ENCODE peak calls at places on chromosomes 16 and 17, in nine cellular contexts. One of them, this sample, is unnamed.

GRCh38 chr17:6164996-6165395 is 94.8 kb downstream of the WSCD1 start:
- DNase-seq in CD8-positive, alpha-beta T cell: no peak
- DNase-seq in cardiac fibroblast: no peak
- DNase-seq in heart left ventricle: no peak
- DNase-seq in NB4: no peak
- DNase-seq in AG04449: no peak
- DNase-seq in fibroblast of the aortic adventitia: no peak
- DNase-seq in choroid plexus epithelial cell: no peak
- DNase-seq in BJ: no peak
- DNase-seq in this sample: no peak

GRCh38 chr17:10729334-10730193 is at the start of gene TMEM220:
- DNase-seq in CD8-positive, alpha-beta T cell: no peak
- DNase-seq in cardiac fibroblast: peak; percentile 84
- DNase-seq in heart left ventricle: peak; percentile 83
- DNase-seq in NB4: peak; percentile 67
- DNase-seq in AG04449: no peak
- DNase-seq in fibroblast of the aortic adventitia: peak; percentile 72
- DNase-seq in choroid plexus epithelial cell: peak; percentile 78
- DNase-seq in BJ: peak; percentile 33
- DNase-seq in this sample: peak; percentile 81

GRCh38 chr17:62892870-62893338 is 73.1 kb upstream of the TANC2 start:
- DNase-seq in CD8-positive, alpha-beta T cell: no peak
- DNase-seq in cardiac fibroblast: peak; percentile 75
- DNase-seq in heart left ventricle: peak; percentile 50
- DNase-seq in NB4: peak; percentile 92
- DNase-seq in AG04449: peak; percentile 51
- DNase-seq in fibroblast of the aortic adventitia: peak; percentile 69
- DNase-seq in choroid plexus epithelial cell: peak; percentile 90
- DNase-seq in BJ: peak; percentile 33
- DNase-seq in this sample: peak; percentile 88

GRCh38 chr17:73064084-73064938 is 28.2 kb downstream of the SLC39A11 start:
- DNase-seq in CD8-positive, alpha-beta T cell: no peak
- DNase-seq in cardiac fibroblast: no peak
- DNase-seq in heart left ventricle: no peak
- DNase-seq in NB4: no peak
- DNase-seq in AG04449: no peak
- DNase-seq in fibroblast of the aortic adventitia: no peak
- DNase-seq in choroid plexus epithelial cell: peak; percentile 12
- DNase-seq in BJ: no peak
- DNase-seq in this sample: no peak

GRCh38 chr17:80981062-80981902 is 10.4 kb upstream of the CHMP6 start:
- DNase-seq in CD8-positive, alpha-beta T cell: no peak
- DNase-seq in cardiac fibroblast: no peak
- DNase-seq in heart left ventricle: no peak
- DNase-seq in NB4: no peak
- DNase-seq in AG04449: no peak
- DNase-seq in fibroblast of the aortic adventitia: no peak
- DNase-seq in choroid plexus epithelial cell: no peak
- DNase-seq in BJ: no peak
- DNase-seq in this sample: no peak

GRCh38 chr16:48613061-48613957 is 3.3 kb upstream of the N4BP1 start:
- DNase-seq in CD8-positive, alpha-beta T cell: peak; percentile 53
- DNase-seq in cardiac fibroblast: peak; percentile 82
- DNase-seq in heart left ventricle: no peak
- DNase-seq in NB4: peak; percentile 60
- DNase-seq in AG04449: peak; percentile 85
- DNase-seq in fibroblast of the aortic adventitia: peak; percentile 47
- DNase-seq in choroid plexus epithelial cell: peak; percentile 47
- DNase-seq in BJ: no peak
- DNase-seq in this sample: peak; percentile 94

GRCh38 chr16:11401161-11402050 is 56.1 kb downstream of the RMI2 start:
- DNase-seq in CD8-positive, alpha-beta T cell: no peak
- DNase-seq in cardiac fibroblast: no peak
- DNase-seq in heart left ventricle: peak; percentile 41
- DNase-seq in NB4: no peak
- DNase-seq in AG04449: no peak
- DNase-seq in fibroblast of the aortic adventitia: no peak
- DNase-seq in choroid plexus epithelial cell: no peak
- DNase-seq in BJ: no peak
- DNase-seq in this sample: no peak

GRCh38 chr16:35234679-35235078 is 1775.3 kb downstream of the TP53TG3F start:
- DNase-seq in CD8-positive, alpha-beta T cell: no peak
- DNase-seq in cardiac fibroblast: no peak
- DNase-seq in heart left ventricle: no peak
- DNase-seq in NB4: no peak
- DNase-seq in AG04449: no peak
- DNase-seq in fibroblast of the aortic adventitia: no peak
- DNase-seq in choroid plexus epithelial cell: no peak
- DNase-seq in BJ: no peak
- DNase-seq in this sample: no peak

GRCh38 chr16:70653406-70653805 is 7.0 kb downstream of the IL34 start:
- DNase-seq in CD8-positive, alpha-beta T cell: no peak
- DNase-seq in cardiac fibroblast: no peak
- DNase-seq in heart left ventricle: no peak
- DNase-seq in NB4: no peak
- DNase-seq in AG04449: no peak
- DNase-seq in fibroblast of the aortic adventitia: no peak
- DNase-seq in choroid plexus epithelial cell: no peak
- DNase-seq in BJ: no peak
- DNase-seq in this sample: no peak

GRCh38 chr16:85334718-85335583 is 222.7 kb upstream of the CIBAR2 start:
- DNase-seq in CD8-positive, alpha-beta T cell: no peak
- DNase-seq in cardiac fibroblast: no peak
- DNase-seq in heart left ventricle: no peak
- DNase-seq in NB4: no peak
- DNase-seq in AG04449: no peak
- DNase-seq in fibroblast of the aortic adventitia: no peak
- DNase-seq in choroid plexus epithelial cell: peak; percentile 39
- DNase-seq in BJ: no peak
- DNase-seq in this sample: peak; percentile 44

GRCh38 chr17:80219013-80219776 is 938 bp downstream of the SGSH start:
- DNase-seq in CD8-positive, alpha-beta T cell: peak; percentile 84
- DNase-seq in cardiac fibroblast: peak; percentile 78
- DNase-seq in heart left ventricle: peak; percentile 71
- DNase-seq in NB4: peak; percentile 94
- DNase-seq in AG04449: peak; percentile 17
- DNase-seq in fibroblast of the aortic adventitia: peak; percentile 86
- DNase-seq in choroid plexus epithelial cell: peak; percentile 64
- DNase-seq in BJ: peak; percentile 33
- DNase-seq in this sample: peak; percentile 90

GRCh38 chr17:28684963-28685362 is 23.0 kb downstream of the SUPT6H start:
- DNase-seq in CD8-positive, alpha-beta T cell: no peak
- DNase-seq in cardiac fibroblast: peak; percentile 61
- DNase-seq in heart left ventricle: no peak
- DNase-seq in NB4: peak; percentile 55
- DNase-seq in AG04449: no peak
- DNase-seq in fibroblast of the aortic adventitia: peak; percentile 28
- DNase-seq in choroid plexus epithelial cell: peak; percentile 43
- DNase-seq in BJ: no peak
- DNase-seq in this sample: peak; percentile 72

GRCh38 chr17:60573139-60573975 is 26.6 kb upstream of the PPM1D start:
- DNase-seq in CD8-positive, alpha-beta T cell: no peak
- DNase-seq in cardiac fibroblast: peak; percentile 90
- DNase-seq in heart left ventricle: peak; percentile 23
- DNase-seq in NB4: no peak
- DNase-seq in AG04449: peak; percentile 93
- DNase-seq in fibroblast of the aortic adventitia: peak; percentile 93
- DNase-seq in choroid plexus epithelial cell: peak; percentile 58
- DNase-seq in BJ: no peak
- DNase-seq in this sample: peak; percentile 98

GRCh38 chr17:47724705-47725104 is 8.3 kb upstream of the TBX21 start:
- DNase-seq in CD8-positive, alpha-beta T cell: no peak
- DNase-seq in cardiac fibroblast: no peak
- DNase-seq in heart left ventricle: no peak
- DNase-seq in NB4: no peak
- DNase-seq in AG04449: no peak
- DNase-seq in fibroblast of the aortic adventitia: no peak
- DNase-seq in choroid plexus epithelial cell: no peak
- DNase-seq in BJ: no peak
- DNase-seq in this sample: no peak

GRCh38 chr16:67092227-67092626 is 17.5 kb upstream of the PHAF1 start:
- DNase-seq in CD8-positive, alpha-beta T cell: no peak
- DNase-seq in cardiac fibroblast: peak; percentile 42
- DNase-seq in heart left ventricle: no peak
- DNase-seq in NB4: no peak
- DNase-seq in AG04449: peak; percentile 82
- DNase-seq in fibroblast of the aortic adventitia: peak; percentile 68
- DNase-seq in choroid plexus epithelial cell: peak; percentile 62
- DNase-seq in BJ: peak; percentile 71
- DNase-seq in this sample: peak; percentile 85

GRCh38 chr16:58862334-58863024 is 128.4 kb upstream of the GOT2 start:
- DNase-seq in CD8-positive, alpha-beta T cell: no peak
- DNase-seq in cardiac fibroblast: no peak
- DNase-seq in heart left ventricle: no peak
- DNase-seq in NB4: no peak
- DNase-seq in AG04449: no peak
- DNase-seq in fibroblast of the aortic adventitia: no peak
- DNase-seq in choroid plexus epithelial cell: no peak
- DNase-seq in BJ: no peak
- DNase-seq in this sample: no peak
- H3K4me3 ChIP-seq in CD8-positive, alpha-beta T cell: no peak overlapping the region
- H3K4me3 ChIP-seq in cardiac fibroblast: no peak overlapping the region
- H3K4me3 ChIP-seq in heart left ventricle: no peak overlapping the region
- H3K4me3 ChIP-seq in NB4: no peak overlapping the region
- H3K4me3 ChIP-seq in AG04449: no peak overlapping the region
- H3K4me3 ChIP-seq in fibroblast of the aortic adventitia: no peak overlapping the region
- H3K4me3 ChIP-seq in choroid plexus epithelial cell: no peak overlapping the region
- H3K4me3 ChIP-seq in BJ: no peak overlapping the region
- H3K4me3 ChIP-seq in this sample: no peak overlapping the region

GRCh38 chr16:87235810-87236515 is 81.2 kb downstream of the C16orf95 start:
- DNase-seq in CD8-positive, alpha-beta T cell: no peak
- DNase-seq in cardiac fibroblast: no peak
- DNase-seq in heart left ventricle: no peak
- DNase-seq in NB4: peak; percentile 90
- DNase-seq in AG04449: no peak
- DNase-seq in fibroblast of the aortic adventitia: no peak
- DNase-seq in choroid plexus epithelial cell: peak; percentile 26
- DNase-seq in BJ: no peak
- DNase-seq in this sample: no peak
- TF ChIP-seq CTCF in CD8-positive, alpha-beta T cell: no peak
- TF ChIP-seq CTCF in cardiac fibroblast: no peak
- TF ChIP-seq CTCF in heart left ventricle: no peak
- TF ChIP-seq CTCF in NB4: peak; percentile 26
- TF ChIP-seq CTCF in AG04449: no peak
- TF ChIP-seq CTCF in fibroblast of the aortic adventitia: no peak
- TF ChIP-seq CTCF in choroid plexus epithelial cell: peak; percentile 42
- TF ChIP-seq CTCF in BJ: no peak
- TF ChIP-seq CTCF in this sample: no peak

GRCh38 chr16:81786321-81786720 is 7.2 kb downstream of the PLCG2 start:
- DNase-seq in CD8-positive, alpha-beta T cell: no peak
- DNase-seq in cardiac fibroblast: no peak
- DNase-seq in heart left ventricle: no peak
- DNase-seq in NB4: peak; percentile 44
- DNase-seq in AG04449: peak; percentile 3
- DNase-seq in fibroblast of the aortic adventitia: no peak
- DNase-seq in choroid plexus epithelial cell: peak; percentile 38
- DNase-seq in BJ: no peak
- DNase-seq in this sample: no peak
- H3K4me3 ChIP-seq in CD8-positive, alpha-beta T cell: no peak overlapping the region
- H3K4me3 ChIP-seq in cardiac fibroblast: no peak overlapping the region
- H3K4me3 ChIP-seq in heart left ventricle: no peak overlapping the region
- H3K4me3 ChIP-seq in NB4: no peak overlapping the region
- H3K4me3 ChIP-seq in AG04449: no peak overlapping the region
- H3K4me3 ChIP-seq in fibroblast of the aortic adventitia: no peak overlapping the region
- H3K4me3 ChIP-seq in choroid plexus epithelial cell: no peak overlapping the region
- H3K4me3 ChIP-seq in BJ: no peak overlapping the region
- H3K4me3 ChIP-seq in this sample: no peak overlapping the region

DNA sequence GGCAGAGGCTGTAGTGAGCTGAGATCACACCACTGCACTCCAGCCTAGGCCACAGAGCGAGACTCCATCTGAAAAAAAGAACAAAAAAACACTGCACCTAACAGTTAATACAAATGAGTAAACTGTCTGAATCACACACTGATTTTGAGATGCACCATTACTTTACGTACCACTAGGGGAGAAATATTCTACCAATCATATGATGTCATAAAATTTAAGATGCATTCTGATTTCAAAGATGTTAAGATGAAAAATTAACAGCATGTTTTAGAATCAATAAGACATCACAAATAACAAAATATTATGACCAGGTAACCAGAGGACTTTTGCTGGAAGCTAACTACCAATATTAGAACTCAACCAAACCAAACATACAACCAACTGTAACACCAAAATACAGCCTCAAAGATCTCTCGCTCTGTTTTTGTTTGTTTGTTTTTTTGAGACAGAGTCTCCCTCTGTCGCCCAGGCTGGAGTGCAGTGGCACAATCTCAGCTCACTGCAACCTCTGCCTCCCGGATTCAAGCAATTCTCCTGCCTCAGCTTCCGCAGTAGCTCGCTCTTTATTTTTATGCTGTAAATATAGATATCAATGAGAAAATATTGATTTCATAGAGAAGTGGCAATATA is 31.6 kb downstream of the GLG1 start:
- DNase-seq in CD8-positive, alpha-beta T cell: no peak
- DNase-seq in cardiac fibroblast: no peak
- DNase-seq in heart left ventricle: no peak
- DNase-seq in NB4: no peak
- DNase-seq in AG04449: no peak
- DNase-seq in fibroblast of the aortic adventitia: no peak
- DNase-seq in choroid plexus epithelial cell: no peak
- DNase-seq in BJ: no peak
- DNase-seq in this sample: no peak
- TF ChIP-seq CTCF in CD8-positive, alpha-beta T cell: no peak
- TF ChIP-seq CTCF in cardiac fibroblast: no peak
- TF ChIP-seq CTCF in heart left ventricle: no peak
- TF ChIP-seq CTCF in NB4: no peak
- TF ChIP-seq CTCF in AG04449: no peak
- TF ChIP-seq CTCF in fibroblast of the aortic adventitia: no peak
- TF ChIP-seq CTCF in choroid plexus epithelial cell: no peak
- TF ChIP-seq CTCF in BJ: no peak
- TF ChIP-seq CTCF in this sample: no peak